ENCODE peak calls at places on chromosomes 11 and 22, in six cellular contexts. G is K562, A is H1, J is HepG2, Y is HL-60, W is SK-N-SH. S is an unnamed sample.

GRCh38 chr22:20239951-20240773 is 28.0 kb downstream of the RTN4R start:
- DNase-seq in A (no peak), G (peak), W (peak), Y (no peak), J (no peak), S (no peak)

GRCh38 chr11:117384045-117384444 is 56.4 kb downstream of the CEP164 start:
- DNase-seq in J (peak), G (no peak), W (no peak), A (no peak), Y (no peak), S (no peak)

GRCh38 chr22:35258144-35258988 is 1.1 kb downstream of the HMGXB4 start:
- DNase-seq in W (peak), A (no peak), J (no peak), G (peak), Y (peak), S (no peak)

GRCh38 chr11:2251138-2251537 is 19.2 kb downstream of the ASCL2 start:
- DNase-seq in G (peak), W (no peak), J (no peak), Y (no peak), A (no peak), S (no peak)

GRCh38 chr11:134071766-134072403 is 3.0 kb downstream of the JAM3 start:
- DNase-seq in Y (no peak), A (no peak), W (no peak), J (no peak), G (no peak), S (no peak)

GRCh38 chr11:121895919-121896318 is 220.1 kb downstream of the BLID start:
- DNase-seq in A (no peak), Y (no peak), J (no peak), G (no peak), W (no peak), S (no peak)

GRCh38 chr11:108926522-108927380 is 261.9 kb downstream of the DDX10 start:
- DNase-seq in G (no peak), J (no peak), W (no peak), Y (no peak), A (no peak), S (no peak)

GRCh38 chr11:119189393-119189792 is 4.1 kb downstream of the NHERF4 start:
- DNase-seq in W (peak), J (no peak), A (no peak), Y (no peak), G (no peak), S (no peak)

GRCh38 chr22:39383841-39384625 is 15.5 kb upstream of the TAB1 start:
- DNase-seq in A (no peak), G (no peak), Y (no peak), W (no peak), J (no peak), S (no peak)

GRCh38 chr11:117473692-117474091 is 146.0 kb downstream of the CEP164 start:
- DNase-seq in Y (no peak), J (no peak), G (no peak), A (peak), W (no peak), S (no peak)

GRCh38 chr22:42930810-42931420 is 73.8 kb upstream of the ARFGAP3 start:
- DNase-seq in W (no peak), Y (no peak), J (peak), A (no peak), G (no peak), S (no peak)

GRCh38 chr11:706439-706956 is 467 bp downstream of the EPS8L2 start:
- DNase-seq in A (no peak), W (no peak), G (no peak), Y (no peak), J (no peak), S (no peak)

GRCh38 chr11:36011574-36011973 is 67.7 kb downstream of the LDLRAD3 start:
- DNase-seq in A (no peak), J (no peak), W (no peak), Y (no peak), G (no peak), S (no peak)

GRCh38 chr11:42021919-42022318 is 562.5 kb upstream of the LRRC4C start:
- DNase-seq in W (peak), Y (no peak), G (no peak), J (no peak), A (no peak), S (no peak)

GRCh38 chr11:35380603-35381002 is 38.8 kb downstream of the SLC1A2 start:
- DNase-seq in W (no peak), G (no peak), Y (no peak), A (no peak), J (no peak), S (no peak)

GRCh38 chr11:129817282-129818051 is 1.8 kb downstream of the TMEM45B start:
- DNase-seq in G (no peak), Y (no peak), W (no peak), J (peak), A (no peak), S (no peak)

GRCh38 chr11:44564198-44564597 is 1.3 kb upstream of the CD82 start:
- DNase-seq in A (no peak), G (no peak), J (no peak), Y (no peak), W (no peak), S (no peak)

GRCh38 chr11:67581469-67581868 is 2.1 kb upstream of the GSTP1 start:
- DNase-seq in A (no peak), J (peak), Y (no peak), G (no peak), W (no peak), S (no peak)

GRCh38 chr11:131749100-131749499 is 378.7 kb downstream of the NTM start:
- DNase-seq in G (no peak), Y (no peak), W (no peak), J (no peak), A (no peak), S (no peak)

GRCh38 chr22:26674211-26675190 is 17.1 kb downstream of the MIAT start:
- DNase-seq in W (no peak), Y (no peak), J (no peak), G (no peak), A (no peak), S (peak)

GRCh38 chr22:24303007-24303406 is 32.4 kb downstream of the SPECC1L start:
- DNase-seq in W (no peak), J (no peak), A (no peak), Y (no peak), G (no peak), S (no peak)
- TF ChIP-seq GABPA in W (no peak), J (no peak), A (no peak), Y (no peak), G (no peak), S (no peak)

GRCh38 chr11:92820860-92821259 is 148.6 kb upstream of the MTNR1B start:
- DNase-seq in A (no peak), Y (no peak), W (no peak), G (no peak), J (no peak), S (no peak)
- TF ChIP-seq GABPA in A (no peak), Y (no peak), W (no peak), G (no peak), J (no peak), S (no peak)

DNA sequence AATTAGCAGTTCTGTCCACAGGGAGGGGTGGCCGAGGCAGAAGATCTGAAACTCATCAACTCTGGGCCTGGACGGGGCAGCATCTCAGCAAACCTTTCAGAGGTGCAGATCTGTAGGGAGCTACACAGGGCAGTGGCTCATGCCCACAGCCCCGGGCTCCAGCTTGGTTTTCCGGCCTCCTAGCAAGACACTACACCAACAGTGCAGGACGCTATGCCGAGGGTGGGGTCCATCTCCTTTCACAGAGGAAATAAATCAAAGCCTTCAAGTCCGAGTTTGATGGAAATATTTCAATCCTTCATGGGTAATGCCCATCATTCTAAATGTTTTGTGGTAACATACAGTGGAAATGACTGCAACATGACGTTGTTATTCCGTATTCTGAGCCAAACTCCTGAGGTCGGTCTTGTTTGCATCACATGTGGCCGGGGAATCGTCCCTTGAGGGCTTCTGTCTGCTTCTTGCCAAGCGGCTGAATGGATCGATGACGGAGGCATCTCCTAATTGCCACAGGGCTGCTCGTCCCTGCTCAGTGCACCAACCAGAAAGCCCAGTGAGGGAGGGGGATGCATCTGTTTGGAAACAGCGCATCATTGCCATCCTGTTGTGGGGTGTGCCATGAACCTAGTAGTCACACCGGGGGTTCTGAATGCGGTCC is 30.0 kb downstream of the LINC01488 start:
- DNase-seq in A (no peak), W (no peak), J (no peak), Y (no peak), G (no peak), S (no peak)
- TF ChIP-seq GABPA in A (no peak), W (no peak), J (no peak), Y (no peak), G (no peak), S (no peak)

GRCh38 chr11:65535102-65535501 is 10.2 kb downstream of the SCYL1 start:
- DNase-seq in W (no peak), A (no peak), Y (no peak), J (no peak), G (no peak), S (no peak)

GRCh38 chr11:65537620-65538231 is 12.8 kb downstream of the SCYL1 start:
- DNase-seq in J (no peak), W (no peak), Y (no peak), G (no peak), A (no peak), S (no peak)

GRCh38 chr11:65537296-65537597 is 12.4 kb downstream of the SCYL1 start:
- DNase-seq in J (no peak), W (no peak), A (no peak), G (no peak), Y (no peak), S (no peak)

GRCh38 chr11:65538232-65538914 is 13.5 kb downstream of the SCYL1 start:
- DNase-seq in A (no peak), J (no peak), Y (no peak), G (no peak), W (no peak), S (no peak)

DNA sequence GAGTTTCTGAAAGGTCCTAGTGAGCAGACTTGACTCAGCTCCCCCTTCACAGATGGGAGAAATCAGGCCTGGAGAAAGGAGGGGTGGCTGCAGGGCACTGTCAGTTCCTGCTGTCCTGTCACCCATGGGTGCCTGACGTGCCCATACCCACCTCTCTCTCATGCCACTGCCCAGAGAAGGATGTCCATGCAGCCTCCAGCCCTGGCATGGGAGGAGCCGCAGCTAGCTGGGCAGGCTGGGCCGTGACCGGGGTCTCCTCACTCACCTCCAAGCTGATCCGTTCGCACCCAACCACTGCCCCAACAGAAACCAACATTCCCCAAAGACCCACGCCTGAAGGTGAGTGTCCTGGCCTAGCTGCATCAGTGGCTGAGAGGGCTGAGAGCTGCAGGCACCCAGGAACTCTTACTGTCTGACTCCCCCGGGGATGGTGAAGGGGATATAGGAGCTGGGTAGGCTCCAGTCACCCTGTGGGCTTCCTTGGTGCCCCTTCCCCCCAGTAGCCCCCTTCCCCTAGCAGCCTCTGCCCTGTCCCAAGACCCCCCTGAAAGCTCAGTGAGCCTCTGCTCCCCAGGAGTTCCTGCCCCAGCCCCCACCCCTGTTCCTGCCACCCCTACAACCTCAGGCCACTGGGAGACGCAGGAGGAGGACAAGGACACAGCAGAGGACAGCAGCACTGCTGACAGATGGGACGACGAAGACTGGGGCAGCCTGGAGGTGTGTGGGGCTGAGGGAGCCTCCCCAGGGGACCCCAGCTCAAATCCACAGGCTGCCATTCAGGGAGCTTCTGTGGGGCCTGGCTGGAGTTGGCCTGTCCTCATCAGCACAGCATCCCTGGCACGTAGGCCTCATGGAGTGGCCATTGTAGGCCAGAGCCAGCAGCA is 11.8 kb downstream of the SCYL1 start:
- DNase-seq in Y (no peak), G (no peak), A (no peak), J (no peak), W (no peak), S (no peak)
- TF ChIP-seq GABPA in Y (no peak), G (no peak), A (no peak), J (no peak), W (no peak), S (no peak)

GRCh38 chr11:11243258-11243789 is 109.7 kb downstream of the CSNK2A3 start:
- DNase-seq in W (no peak), J (no peak), G (no peak), A (no peak), Y (no peak), S (no peak)
- TF ChIP-seq GABPA in W (no peak), J (no peak), G (no peak), A (no peak), Y (no peak), S (no peak)

GRCh38 chr11:102929966-102930365 is 25.6 kb downstream of the MMP13 start:
- DNase-seq in Y (no peak), G (no peak), W (no peak), A (no peak), J (no peak), S (no peak)

GRCh38 chr11:102930451-102930850 is 25.1 kb downstream of the MMP13 start:
- DNase-seq in W (no peak), J (no peak), G (no peak), Y (no peak), A (no peak), S (no peak)

GRCh38 chr11:102934735-102935134 is 20.8 kb downstream of the MMP13 start:
- DNase-seq in G (no peak), A (no peak), Y (no peak), J (no peak), W (no peak), S (no peak)

GRCh38 chr11:102933627-102934026 is 21.9 kb downstream of the MMP13 start:
- DNase-seq in A (no peak), Y (no peak), J (no peak), W (no peak), G (no peak), S (peak)

GRCh38 chr11:102932678-102933077 is 22.9 kb downstream of the MMP13 start:
- DNase-seq in J (no peak), A (no peak), Y (no peak), G (no peak), W (no peak), S (no peak)
- TF ChIP-seq GABPA in J (no peak), A (no peak), Y (no peak), G (no peak), W (no peak), S (no peak)

S was measured in GM12878.